ENCODE peak calls at places on chromosomes 2 and 18, in eight cellular contexts. One of them, this sample, is unnamed.

GRCh38 chr18:29457316-29457715 is 1280.4 kb upstream of the CDH2 start:
- DNase-seq in type B pancreatic cell: no peak
- DNase-seq in Ammon's horn: no peak
- DNase-seq in effector memory CD8-positive, alpha-beta T cell: no peak
- DNase-seq in RWPE2: no peak
- DNase-seq in Peyer's patch: no peak
- DNase-seq in epithelial cell of proximal tubule: no peak
- DNase-seq in amygdala: no peak
- DNase-seq in this sample: no peak

GRCh38 chr2:152046940-152047339 is 51.9 kb downstream of the CACNB4 start:
- DNase-seq in type B pancreatic cell: no peak
- DNase-seq in Ammon's horn: no peak
- DNase-seq in effector memory CD8-positive, alpha-beta T cell: no peak
- DNase-seq in RWPE2: no peak
- DNase-seq in Peyer's patch: no peak
- DNase-seq in epithelial cell of proximal tubule: no peak
- DNase-seq in amygdala: no peak
- DNase-seq in this sample: no peak

GRCh38 chr2:200677721-200678532 is 92.1 kb downstream of the AOX1 start:
- DNase-seq in type B pancreatic cell: no peak
- DNase-seq in Ammon's horn: no peak
- DNase-seq in effector memory CD8-positive, alpha-beta T cell: no peak
- DNase-seq in RWPE2: no peak
- DNase-seq in Peyer's patch: no peak
- DNase-seq in epithelial cell of proximal tubule: no peak
- DNase-seq in amygdala: no peak
- DNase-seq in this sample: no peak

GRCh38 chr2:217274578-217274977 is 414.7 kb upstream of the TNP1 start:
- DNase-seq in type B pancreatic cell: no peak
- DNase-seq in Ammon's horn: no peak
- DNase-seq in effector memory CD8-positive, alpha-beta T cell: no peak
- DNase-seq in RWPE2: no peak
- DNase-seq in Peyer's patch: no peak
- DNase-seq in epithelial cell of proximal tubule: no peak
- DNase-seq in amygdala: no peak
- DNase-seq in this sample: no peak

GRCh38 chr2:172484253-172484652 is 56.9 kb downstream of the ITGA6 start:
- DNase-seq in type B pancreatic cell: no peak
- DNase-seq in Ammon's horn: no peak
- DNase-seq in effector memory CD8-positive, alpha-beta T cell: no peak
- DNase-seq in RWPE2: no peak
- DNase-seq in Peyer's patch: no peak
- DNase-seq in epithelial cell of proximal tubule: no peak
- DNase-seq in amygdala: no peak
- DNase-seq in this sample: no peak

GRCh38 chr18:56986829-56987228 is 160.1 kb upstream of the BOD1L2 start:
- DNase-seq in type B pancreatic cell: no peak
- DNase-seq in Ammon's horn: no peak
- DNase-seq in effector memory CD8-positive, alpha-beta T cell: no peak
- DNase-seq in RWPE2: no peak
- DNase-seq in Peyer's patch: no peak
- DNase-seq in epithelial cell of proximal tubule: no peak
- DNase-seq in amygdala: no peak
- DNase-seq in this sample: no peak

GRCh38 chr18:2050016-2050415 is 521.3 kb downstream of the METTL4 start:
- DNase-seq in type B pancreatic cell: no peak
- DNase-seq in Ammon's horn: no peak
- DNase-seq in effector memory CD8-positive, alpha-beta T cell: no peak
- DNase-seq in RWPE2: no peak
- DNase-seq in Peyer's patch: no peak
- DNase-seq in epithelial cell of proximal tubule: peak; percentile 41
- DNase-seq in amygdala: no peak
- DNase-seq in this sample: no peak

GRCh38 chr2:225117061-225117716 is 74.9 kb upstream of the DOCK10 start:
- DNase-seq in type B pancreatic cell: no peak
- DNase-seq in Ammon's horn: no peak
- DNase-seq in effector memory CD8-positive, alpha-beta T cell: no peak
- DNase-seq in RWPE2: no peak
- DNase-seq in Peyer's patch: no peak
- DNase-seq in epithelial cell of proximal tubule: no peak
- DNase-seq in amygdala: no peak
- DNase-seq in this sample: no peak

GRCh38 chr18:77112161-77112801 is 20.3 kb downstream of the MBP start:
- DNase-seq in type B pancreatic cell: no peak
- DNase-seq in Ammon's horn: no peak
- DNase-seq in effector memory CD8-positive, alpha-beta T cell: no peak
- DNase-seq in RWPE2: no peak
- DNase-seq in Peyer's patch: no peak
- DNase-seq in epithelial cell of proximal tubule: no peak
- DNase-seq in amygdala: no peak
- DNase-seq in this sample: no peak

GRCh38 chr18:28342231-28342630 is 165.3 kb upstream of the CDH2 start:
- DNase-seq in type B pancreatic cell: no peak
- DNase-seq in Ammon's horn: no peak
- DNase-seq in effector memory CD8-positive, alpha-beta T cell: no peak
- DNase-seq in RWPE2: no peak
- DNase-seq in Peyer's patch: no peak
- DNase-seq in epithelial cell of proximal tubule: no peak
- DNase-seq in amygdala: no peak
- DNase-seq in this sample: no peak

GRCh38 chr2:209125291-209125690 is 298.6 kb upstream of the MAP2 start:
- DNase-seq in type B pancreatic cell: no peak
- DNase-seq in Ammon's horn: no peak
- DNase-seq in effector memory CD8-positive, alpha-beta T cell: no peak
- DNase-seq in RWPE2: no peak
- DNase-seq in Peyer's patch: no peak
- DNase-seq in epithelial cell of proximal tubule: no peak
- DNase-seq in amygdala: no peak
- DNase-seq in this sample: no peak

GRCh38 chr2:41400057-41400665 is 647.7 kb upstream of the PKDCC start:
- DNase-seq in type B pancreatic cell: no peak
- DNase-seq in Ammon's horn: no peak
- DNase-seq in effector memory CD8-positive, alpha-beta T cell: no peak
- DNase-seq in RWPE2: no peak
- DNase-seq in Peyer's patch: no peak
- DNase-seq in epithelial cell of proximal tubule: no peak
- DNase-seq in amygdala: no peak
- DNase-seq in this sample: no peak

GRCh38 chr2:196480653-196481322 is 158.7 kb upstream of the CCDC150 start:
- DNase-seq in type B pancreatic cell: no peak
- DNase-seq in Ammon's horn: no peak
- DNase-seq in effector memory CD8-positive, alpha-beta T cell: no peak
- DNase-seq in RWPE2: no peak
- DNase-seq in Peyer's patch: no peak
- DNase-seq in epithelial cell of proximal tubule: no peak
- DNase-seq in amygdala: no peak
- DNase-seq in this sample: no peak

GRCh38 chr2:127604986-127605385 is 41.0 kb upstream of the GPR17 start:
- DNase-seq in type B pancreatic cell: no peak
- DNase-seq in Ammon's horn: no peak
- DNase-seq in effector memory CD8-positive, alpha-beta T cell: no peak
- DNase-seq in RWPE2: no peak
- DNase-seq in Peyer's patch: no peak
- DNase-seq in epithelial cell of proximal tubule: no peak
- DNase-seq in amygdala: no peak
- DNase-seq in this sample: no peak

GRCh38 chr2:234676859-234677450 is 180.1 kb upstream of the ARL4C start:
- DNase-seq in type B pancreatic cell: no peak
- DNase-seq in Ammon's horn: no peak
- DNase-seq in effector memory CD8-positive, alpha-beta T cell: no peak
- DNase-seq in RWPE2: no peak
- DNase-seq in Peyer's patch: no peak
- DNase-seq in epithelial cell of proximal tubule: no peak
- DNase-seq in amygdala: no peak
- DNase-seq in this sample: no peak

GRCh38 chr18:68662779-68663178 is 52.1 kb downstream of the TMX3 start:
- DNase-seq in type B pancreatic cell: no peak
- DNase-seq in Ammon's horn: no peak
- DNase-seq in effector memory CD8-positive, alpha-beta T cell: no peak
- DNase-seq in RWPE2: no peak
- DNase-seq in Peyer's patch: no peak
- DNase-seq in epithelial cell of proximal tubule: no peak
- DNase-seq in amygdala: no peak
- DNase-seq in this sample: no peak

GRCh38 chr18:72826736-72827135 is 41.1 kb downstream of the NETO1 start:
- DNase-seq in type B pancreatic cell: no peak
- DNase-seq in Ammon's horn: peak; percentile 40
- DNase-seq in effector memory CD8-positive, alpha-beta T cell: no peak
- DNase-seq in RWPE2: no peak
- DNase-seq in Peyer's patch: no peak
- DNase-seq in epithelial cell of proximal tubule: no peak
- DNase-seq in amygdala: no peak
- DNase-seq in this sample: peak; percentile 57

GRCh38 chr2:217802876-217803638 is 199.7 kb downstream of the TNS1 start:
- DNase-seq in type B pancreatic cell: no peak
- DNase-seq in Ammon's horn: no peak
- DNase-seq in effector memory CD8-positive, alpha-beta T cell: no peak
- DNase-seq in RWPE2: peak; percentile 34
- DNase-seq in Peyer's patch: peak; percentile 34
- DNase-seq in epithelial cell of proximal tubule: no peak
- DNase-seq in amygdala: no peak
- DNase-seq in this sample: no peak

GRCh38 chr18:21038201-21038600 is 73.4 kb downstream of the ROCK1 start:
- DNase-seq in type B pancreatic cell: no peak
- DNase-seq in Ammon's horn: no peak
- DNase-seq in effector memory CD8-positive, alpha-beta T cell: no peak
- DNase-seq in RWPE2: no peak
- DNase-seq in Peyer's patch: no peak
- DNase-seq in epithelial cell of proximal tubule: no peak
- DNase-seq in amygdala: no peak
- DNase-seq in this sample: no peak

GRCh38 chr2:54081574-54081973 is 33.8 kb upstream of the ACYP2 start:
- DNase-seq in type B pancreatic cell: no peak
- DNase-seq in Ammon's horn: no peak
- DNase-seq in effector memory CD8-positive, alpha-beta T cell: no peak
- DNase-seq in RWPE2: peak; percentile 69
- DNase-seq in Peyer's patch: no peak
- DNase-seq in epithelial cell of proximal tubule: peak; percentile 41
- DNase-seq in amygdala: no peak
- DNase-seq in this sample: no peak

GRCh38 chr18:51137051-51137729 is 60.3 kb downstream of the MEX3C start:
- DNase-seq in type B pancreatic cell: no peak
- DNase-seq in Ammon's horn: no peak
- DNase-seq in effector memory CD8-positive, alpha-beta T cell: no peak
- DNase-seq in RWPE2: no peak
- DNase-seq in Peyer's patch: no peak
- DNase-seq in epithelial cell of proximal tubule: no peak
- DNase-seq in amygdala: no peak
- DNase-seq in this sample: no peak

GRCh38 chr2:235325126-235325525 is 168.7 kb upstream of the AGAP1 start:
- DNase-seq in type B pancreatic cell: no peak
- DNase-seq in Ammon's horn: no peak
- DNase-seq in effector memory CD8-positive, alpha-beta T cell: no peak
- DNase-seq in RWPE2: no peak
- DNase-seq in Peyer's patch: no peak
- DNase-seq in epithelial cell of proximal tubule: no peak
- DNase-seq in amygdala: no peak
- DNase-seq in this sample: no peak

GRCh38 chr2:39411186-39411944 is 25.7 kb downstream of the MAP4K3 start:
- DNase-seq in type B pancreatic cell: no peak
- DNase-seq in Ammon's horn: no peak
- DNase-seq in effector memory CD8-positive, alpha-beta T cell: no peak
- DNase-seq in RWPE2: no peak
- DNase-seq in Peyer's patch: no peak
- DNase-seq in epithelial cell of proximal tubule: peak; percentile 95
- DNase-seq in amygdala: no peak
- DNase-seq in this sample: no peak

GRCh38 chr2:235094457-235094856 is 142.6 kb downstream of the SH3BP4 start:
- DNase-seq in type B pancreatic cell: no peak
- DNase-seq in Ammon's horn: no peak
- DNase-seq in effector memory CD8-positive, alpha-beta T cell: no peak
- DNase-seq in RWPE2: no peak
- DNase-seq in Peyer's patch: no peak
- DNase-seq in epithelial cell of proximal tubule: no peak
- DNase-seq in amygdala: no peak
- DNase-seq in this sample: no peak

GRCh38 chr2:123165616-123166015 is 859.5 kb upstream of the CNTNAP5 start:
- DNase-seq in type B pancreatic cell: no peak
- DNase-seq in Ammon's horn: no peak
- DNase-seq in effector memory CD8-positive, alpha-beta T cell: no peak
- DNase-seq in RWPE2: no peak
- DNase-seq in Peyer's patch: no peak
- DNase-seq in epithelial cell of proximal tubule: no peak
- DNase-seq in amygdala: no peak
- DNase-seq in this sample: no peak

GRCh38 chr2:6921321-6921922 is 4.2 kb downstream of the RNF144A start:
- DNase-seq in type B pancreatic cell: no peak
- DNase-seq in Ammon's horn: no peak
- DNase-seq in effector memory CD8-positive, alpha-beta T cell: no peak
- DNase-seq in RWPE2: no peak
- DNase-seq in Peyer's patch: no peak
- DNase-seq in epithelial cell of proximal tubule: no peak
- DNase-seq in amygdala: no peak
- DNase-seq in this sample: no peak

GRCh38 chr2:135043345-135043744 is 3.9 kb downstream of the MAP3K19 start:
- DNase-seq in type B pancreatic cell: no peak
- DNase-seq in Ammon's horn: no peak
- DNase-seq in effector memory CD8-positive, alpha-beta T cell: peak; percentile 4
- DNase-seq in RWPE2: no peak
- DNase-seq in Peyer's patch: no peak
- DNase-seq in epithelial cell of proximal tubule: no peak
- DNase-seq in amygdala: no peak
- DNase-seq in this sample: no peak

GRCh38 chr2:105437708-105438103 is 38.9 kb upstream of the FHL2 start:
- DNase-seq in type B pancreatic cell: no peak
- DNase-seq in Ammon's horn: no peak
- DNase-seq in effector memory CD8-positive, alpha-beta T cell: no peak
- DNase-seq in RWPE2: no peak
- DNase-seq in Peyer's patch: no peak
- DNase-seq in epithelial cell of proximal tubule: no peak
- DNase-seq in amygdala: no peak
- DNase-seq in this sample: no peak

GRCh38 chr2:235618039-235618438 is 124.2 kb downstream of the AGAP1 start:
- DNase-seq in type B pancreatic cell: no peak
- DNase-seq in Ammon's horn: no peak
- DNase-seq in effector memory CD8-positive, alpha-beta T cell: no peak
- DNase-seq in RWPE2: no peak
- DNase-seq in Peyer's patch: no peak
- DNase-seq in epithelial cell of proximal tubule: no peak
- DNase-seq in amygdala: no peak
- DNase-seq in this sample: no peak